ENCODE peak calls at places on chromosomes 12 and 14, in ten cellular contexts. R is B cell, I is astrocyte of the cerebellum, M is GM06990, Q is A549, X is fibroblast of pulmonary artery, E is cardiac fibroblast, J is fibroblast of mammary gland, W is GM10248, P is HFFc6. Z is an unnamed sample.

GRCh38 chr12:12405882-12406281 is 49.0 kb downstream of the BORCS5 start:
- DNase-seq in Q (peak; percentile 76), I (no peak), W (no peak), J (no peak), E (no peak), M (no peak), P (no peak), X (no peak), R (no peak), Z (no peak)

GRCh38 chr12:57902371-57903042 is 38.9 kb upstream of the ATP23 start:
- DNase-seq in I (no peak), P (peak; percentile 13), E (peak; percentile 25), M (no peak), R (no peak), J (no peak), W (no peak), X (no peak), Q (no peak), Z (no peak)

GRCh38 chr12:28507055-28507454 is 316.8 kb downstream of the CCDC91 start:
- DNase-seq in E (peak; percentile 72), I (peak; percentile 24), X (peak; percentile 53), Q (no peak), R (no peak), P (peak; percentile 47), M (no peak), W (no peak), J (no peak), Z (no peak)

GRCh38 chr12:110546339-110546738 is 36.8 kb downstream of the PPTC7 start:
- DNase-seq in E (peak; percentile 72), R (no peak), P (peak; percentile 91), M (no peak), Q (peak; percentile 28), J (peak; percentile 96), I (peak; percentile 81), X (peak; percentile 85), W (no peak), Z (no peak)

GRCh38 chr14:64816221-64816783 is 63.4 kb downstream of the SPTB start:
- DNase-seq in W (no peak), Q (no peak), M (no peak), P (no peak), J (no peak), R (no peak), X (no peak), E (no peak), I (no peak), Z (no peak)

GRCh38 chr12:104263026-104263425 is 40.5 kb upstream of the EID3 start:
- DNase-seq in I (no peak), X (no peak), P (no peak), Q (no peak), W (no peak), R (no peak), E (no peak), J (no peak), M (no peak), Z (no peak)

GRCh38 chr12:45473636-45474035 is 255.9 kb upstream of the ARID2 start:
- DNase-seq in Q (no peak), R (no peak), I (no peak), P (no peak), W (no peak), E (no peak), M (no peak), X (no peak), J (no peak), Z (no peak)

GRCh38 chr12:104588048-104588942 is 131.5 kb downstream of the CHST11 start:
- DNase-seq in P (peak; percentile 37), J (peak; percentile 88), X (peak; percentile 43), E (no peak), R (no peak), Q (peak; percentile 86), W (no peak), I (no peak), M (no peak), Z (no peak)

GRCh38 chr12:5945071-5946008 is at the start of gene ANO2:
- DNase-seq in X (no peak), R (no peak), E (peak; percentile 6), M (no peak), J (no peak), P (no peak), I (no peak), W (no peak), Q (no peak), Z (no peak)

GRCh38 chr12:53770281-53770680 is 18.5 kb upstream of the CISTR start:
- DNase-seq in M (no peak), R (no peak), J (peak; percentile 99), P (peak; percentile 94), I (peak; percentile 89), X (peak; percentile 77), Q (peak; percentile 66), E (peak; percentile 48), W (no peak), Z (no peak)

GRCh38 chr12:129080413-129080812 is 227.1 kb downstream of the GLT1D1 start:
- DNase-seq in X (no peak), E (no peak), P (no peak), I (no peak), J (no peak), W (no peak), M (no peak), Q (no peak), R (no peak), Z (no peak)

GRCh38 chr12:69196302-69197288 is 42.8 kb upstream of the CPSF6 start:
- DNase-seq in I (no peak), R (no peak), E (peak; percentile 3), J (peak; percentile 19), M (no peak), W (no peak), X (peak; percentile 8), P (peak; percentile 3), Q (peak; percentile 42), Z (no peak)

GRCh38 chr12:52903855-52904508 is 894 bp downstream of the KRT8 start:
- DNase-seq in P (no peak), M (peak; percentile 74), W (peak; percentile 70), E (peak; percentile 63), R (peak; percentile 56), J (peak; percentile 23), I (no peak), Q (peak; percentile 64), X (peak; percentile 42), Z (peak; percentile 82)

GRCh38 chr14:71532349-71532748 is 399.9 kb upstream of the RGS6 start:
- DNase-seq in W (no peak), Q (no peak), R (no peak), I (peak; percentile 76), X (no peak), M (no peak), P (peak; percentile 41), J (peak; percentile 79), E (peak; percentile 36), Z (no peak)

GRCh38 chr12:22527999-22528398 is 16.3 kb downstream of the C2CD5 start:
- DNase-seq in W (no peak), Q (no peak), P (peak; percentile 78), J (peak; percentile 49), I (no peak), M (no peak), X (peak; percentile 76), R (no peak), E (peak; percentile 72), Z (no peak)

GRCh38 chr14:59028476-59029202 is 159.8 kb upstream of the DAAM1 start:
- DNase-seq in E (peak; percentile 88), Q (peak; percentile 68), I (peak; percentile 90), P (peak; percentile 98), W (peak; percentile 53), X (peak; percentile 90), J (peak; percentile 96), R (peak; percentile 12), M (peak; percentile 11), Z (peak; percentile 45)
- TF ChIP-seq CTCF in E (peak; percentile 94), Q (peak; percentile 90), I (peak; percentile 86), P (peak; percentile 89), W (peak; percentile 93), X (peak; percentile 95), J (peak; percentile 96), R (peak; percentile 54), M (peak; percentile 92), Z (peak; percentile 83)

GRCh38 chr12:2183556-2184541 is 131.1 kb downstream of the CACNA1C start:
- DNase-seq in J (peak; percentile 86), Q (peak; percentile 13), I (peak; percentile 74), R (no peak), X (peak; percentile 40), E (peak; percentile 74), P (peak; percentile 64), W (no peak), M (no peak), Z (no peak)
- TF ChIP-seq CTCF in J (peak; percentile 49), Q (no peak), I (peak; percentile 52), R (no peak), X (peak; percentile 36), E (peak; percentile 24), P (peak; percentile 60), W (no peak), M (no peak), Z (no peak)

DNA sequence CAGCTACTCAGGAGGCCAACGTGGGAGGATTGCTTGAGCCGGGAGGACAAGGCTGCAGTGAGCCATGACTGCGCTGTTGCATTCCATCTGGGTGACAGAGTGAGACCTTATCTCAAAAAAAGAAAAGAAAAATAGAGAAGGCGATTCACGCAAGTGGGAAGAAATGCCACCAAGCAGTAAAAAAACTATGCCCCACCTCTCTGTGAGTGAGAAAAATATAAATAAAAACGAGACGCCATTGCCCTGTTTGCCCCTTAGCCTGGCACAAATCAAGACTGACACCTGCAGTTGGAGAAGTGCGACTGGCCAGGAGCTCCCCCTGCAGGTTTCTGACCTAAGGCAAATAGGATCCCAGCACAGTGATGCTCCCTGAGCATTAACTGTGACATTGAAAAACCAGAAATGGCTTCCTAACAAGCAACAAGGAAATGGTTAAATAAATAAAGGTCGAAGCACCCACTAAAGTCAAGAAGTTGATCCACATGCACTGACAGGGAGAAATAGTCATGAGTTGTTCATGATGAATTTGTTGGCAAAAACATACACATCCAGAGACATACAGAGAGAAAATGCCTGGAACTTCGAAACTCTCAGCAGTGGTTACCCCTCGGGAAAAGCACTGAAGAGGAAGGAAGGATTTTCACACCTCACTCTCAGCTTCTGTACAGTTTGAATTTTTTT is 21.1 kb downstream of the GSC start:
- DNase-seq in X (no peak), I (no peak), Q (peak; percentile 62), R (no peak), P (no peak), J (peak; percentile 20), W (no peak), M (no peak), E (no peak), Z (peak; percentile 56)
- TF ChIP-seq CTCF in X (peak; percentile 55), I (peak; percentile 74), Q (peak; percentile 71), R (peak; percentile 13), P (no peak), J (peak; percentile 54), W (peak; percentile 67), M (peak; percentile 81), E (peak; percentile 54), Z (peak; percentile 54)

DNA sequence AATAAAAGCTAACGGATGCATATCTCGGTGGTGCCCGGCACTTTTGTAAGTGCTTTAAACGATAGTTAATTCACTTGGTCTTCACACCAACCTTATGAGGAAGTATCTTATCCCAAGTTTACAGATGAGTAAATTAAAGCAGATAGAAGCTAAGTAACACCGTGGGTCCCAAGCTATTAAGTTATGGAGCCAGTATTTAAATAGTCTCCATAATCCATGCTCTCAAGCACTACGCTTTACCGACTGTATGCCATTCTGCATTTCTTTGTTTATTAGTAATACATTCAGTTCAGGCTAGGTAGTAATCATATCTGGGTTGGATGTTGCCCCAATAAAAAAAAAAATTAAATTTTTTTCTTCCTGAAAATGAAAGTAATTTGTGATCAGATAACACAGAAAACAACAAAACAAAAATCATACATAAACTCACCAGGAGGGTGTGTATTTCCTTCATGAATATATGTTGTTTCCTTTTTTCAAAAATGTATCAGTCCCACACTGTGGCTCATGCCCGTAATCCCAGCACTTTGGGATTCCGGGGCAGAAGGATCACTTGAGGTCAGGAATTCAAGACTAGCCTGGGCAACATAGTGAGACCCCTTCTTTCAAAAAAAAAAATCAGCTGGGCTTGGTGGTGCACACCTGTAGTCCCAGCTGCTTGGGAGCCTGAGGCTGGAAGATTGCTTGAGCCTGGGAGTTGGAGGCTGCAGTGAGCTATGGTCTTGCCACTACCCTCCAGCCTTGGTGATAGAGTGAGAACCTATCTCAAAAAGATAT is 1.4 kb upstream of the M6PR start:
- DNase-seq in X (no peak), P (no peak), Q (no peak), W (no peak), I (no peak), E (no peak), M (no peak), J (no peak), R (no peak), Z (no peak)
- TF ChIP-seq CTCF in X (no peak), P (no peak), Q (no peak), W (no peak), I (no peak), E (no peak), M (no peak), J (no peak), R (no peak), Z (no peak)